ENCODE peak calls at places on chromosomes 7 and 10, in seven cellular contexts. P, K, C, X, B, T and E are unnamed samples.

GRCh38 chr10:70918851-70919530 is 30.6 kb upstream of the PCBD1 start:
- DNase-seq in T (no peak), P (no peak), K (no peak), X (no peak), B (peak; percentile 57), C (no peak), E (no peak)

GRCh38 chr10:75868601-75869000 is 437.2 kb downstream of the LRMDA start:
- DNase-seq in P (no peak), B (no peak), X (no peak), C (no peak), T (no peak), K (no peak), E (no peak)

GRCh38 chr10:84098667-84099066 is 40.6 kb upstream of the GHITM start:
- DNase-seq in X (no peak), T (no peak), B (no peak), K (no peak), P (no peak), C (no peak), E (no peak)

GRCh38 chr10:103798511-103798910 is 56.9 kb downstream of the SH3PXD2A start:
- DNase-seq in B (no peak), K (no peak), P (no peak), C (no peak), T (no peak), X (peak; percentile 71), E (no peak)

GRCh38 chr10:129675027-129675769 is 208.2 kb downstream of the MGMT start:
- DNase-seq in X (no peak), T (no peak), P (no peak), B (no peak), K (no peak), C (no peak), E (no peak)

GRCh38 chr7:74026406-74027123 is 1.4 kb upstream of the ELN start:
- DNase-seq in C (peak; percentile 69), X (peak; percentile 95), K (no peak), P (peak; percentile 30), B (peak; percentile 72), T (peak; percentile 85), E (peak; percentile 46)

GRCh38 chr7:121288894-121289293 is 39.9 kb upstream of the WNT16 start:
- DNase-seq in C (peak; percentile 76), T (no peak), X (no peak), K (no peak), B (no peak), P (no peak), E (peak; percentile 80)

GRCh38 chr7:14590206-14590605 is 312.3 kb downstream of the DGKB start:
- DNase-seq in B (no peak), P (no peak), C (no peak), X (no peak), T (no peak), K (no peak), E (no peak)

GRCh38 chr7:7861211-7861633 is 107.4 kb upstream of the GLCCI1 start:
- DNase-seq in P (no peak), X (no peak), C (peak; percentile 41), K (peak; percentile 96), T (no peak), B (no peak), E (peak; percentile 87)

GRCh38 chr7:148084138-148084537 is 506.4 kb upstream of the C7orf33 start:
- DNase-seq in T (no peak), C (peak; percentile 15), P (no peak), X (no peak), B (peak; percentile 79), K (peak; percentile 83), E (peak; percentile 19)

GRCh38 chr10:82813856-82814255 is 938.9 kb downstream of the NRG3 start:
- DNase-seq in C (peak; percentile 5), P (no peak), X (no peak), T (no peak), B (no peak), K (peak; percentile 4), E (no peak)

GRCh38 chr10:132867801-132868644 is 74.3 kb downstream of the CFAP46 start:
- DNase-seq in B (no peak), T (peak; percentile 40), P (no peak), C (no peak), K (no peak), X (peak; percentile 75), E (no peak)

GRCh38 chr7:3043544-3044395 is at the start of gene CARD11:
- DNase-seq in B (no peak), X (no peak), P (no peak), T (peak; percentile 81), C (no peak), K (no peak), E (no peak)

GRCh38 chr10:97138777-97139317 is 46.9 kb downstream of the SLIT1 start:
- DNase-seq in P (no peak), X (no peak), K (no peak), B (no peak), T (no peak), C (no peak), E (no peak)

GRCh38 chr10:93180402-93181040 is 106.8 kb downstream of the CYP26A1 start:
- DNase-seq in C (peak; percentile 83), T (no peak), X (peak; percentile 90), B (no peak), P (no peak), K (no peak), E (peak; percentile 7)

GRCh38 chr7:135672560-135673359 is 10.4 kb downstream of the STMP1 start:
- DNase-seq in P (no peak), X (no peak), B (peak; percentile 15), T (no peak), K (peak; percentile 45), C (peak; percentile 77), E (peak; percentile 84)

GRCh38 chr10:125411724-125412123 is 251.4 kb upstream of the CTBP2 start:
- DNase-seq in T (no peak), B (no peak), K (no peak), C (peak; percentile 92), P (no peak), X (no peak), E (peak; percentile 96)

GRCh38 chr7:33807779-33808482 is 97.4 kb upstream of the BMPER start:
- DNase-seq in B (no peak), K (no peak), P (no peak), T (no peak), X (no peak), C (peak; percentile 89), E (peak; percentile 74)

GRCh38 chr10:58963101-58963534 is 213.3 kb upstream of the PHYHIPL start:
- DNase-seq in P (no peak), C (no peak), K (no peak), T (no peak), B (peak; percentile 38), X (no peak), E (no peak)

GRCh38 chr10:84156768-84157167 is 16.8 kb upstream of the GPR15LG start:
- DNase-seq in P (peak; percentile 35), X (no peak), T (no peak), B (no peak), C (peak; percentile 7), K (no peak), E (peak; percentile 10)

GRCh38 chr7:122965306-122965705 is 30.2 kb downstream of the TAS2R16 start:
- DNase-seq in B (no peak), X (no peak), T (no peak), P (no peak), C (no peak), K (peak; percentile 14), E (no peak)

GRCh38 chr7:117004899-117005298 is 51.6 kb downstream of the ST7 start:
- DNase-seq in P (no peak), T (no peak), X (no peak), B (no peak), K (no peak), C (peak; percentile 32), E (no peak)

GRCh38 chr7:1046722-1047679 is 2.7 kb downstream of the GPR146 start:
- DNase-seq in K (no peak), P (no peak), C (no peak), X (no peak), T (no peak), B (no peak), E (no peak)

GRCh38 chr10:100660945-100661344 is 84.4 kb upstream of the PAX2 start:
- DNase-seq in C (no peak), T (no peak), P (no peak), K (no peak), X (no peak), B (no peak), E (no peak)

GRCh38 chr10:66833023-66833422 is 92.8 kb upstream of the LRRTM3 start:
- DNase-seq in B (no peak), X (no peak), K (no peak), C (no peak), T (no peak), P (no peak), E (no peak)

GRCh38 chr10:90087197-90088007 is 386.0 kb downstream of the KIF20B start:
- DNase-seq in T (no peak), P (no peak), K (no peak), C (peak; percentile 32), X (no peak), B (no peak), E (peak; percentile 7)

GRCh38 chr7:36979810-36980248 is 255.5 kb upstream of the AOAH start:
- DNase-seq in P (no peak), C (no peak), T (no peak), K (no peak), B (peak; percentile 78), X (no peak), E (no peak)

GRCh38 chr10:72355214-72355555 is 466 bp upstream of the DNAJB12 start:
- DNase-seq in X (no peak), P (no peak), K (no peak), B (no peak), C (no peak), T (no peak), E (no peak)

GRCh38 chr7:106223156-106223555 is 61.6 kb downstream of the NAMPT start:
- DNase-seq in B (no peak), P (no peak), C (no peak), K (no peak), X (no peak), T (no peak), E (no peak)

GRCh38 chr10:118840071-118840775 is 85.5 kb upstream of the CACUL1 start:
- DNase-seq in P (no peak), K (no peak), T (peak; percentile 63), C (no peak), X (no peak), B (no peak), E (no peak)

GRCh38 chr7:130488376-130489139 is 3.3 kb upstream of the MEST start:
- DNase-seq in C (peak; percentile 33), X (no peak), B (no peak), K (no peak), P (no peak), T (no peak), E (no peak)

GRCh38 chr7:107194051-107194450 is 25.2 kb downstream of the HBP1 start:
- DNase-seq in T (no peak), B (no peak), C (no peak), X (no peak), K (no peak), P (no peak), E (peak; percentile 11)

GRCh38 chr7:12620371-12620770 is 49.9 kb downstream of the SCIN start:
- DNase-seq in X (no peak), P (no peak), K (no peak), C (peak; percentile 12), T (no peak), B (no peak), E (peak; percentile 62)

GRCh38 chr7:39733881-39734571 is 110.7 kb downstream of the RALA start:
- DNase-seq in X (no peak), P (no peak), B (no peak), K (no peak), T (peak; percentile 50), C (peak; percentile 85), E (peak; percentile 93)

GRCh38 chr10:118251791-118252190 is 90.3 kb downstream of the FAM204A start:
- DNase-seq in K (no peak), X (no peak), P (no peak), B (no peak), T (no peak), C (no peak), E (no peak)

GRCh38 chr7:129719980-129720732 is 108.6 kb downstream of the NRF1 start:
- DNase-seq in X (no peak), P (no peak), K (no peak), B (no peak), T (no peak), C (no peak), E (peak; percentile 31)